ENCODE peak calls at places on chromosomes 13 and 19, in five cellular contexts. B is stomach, Q is transverse colon, J is sigmoid colon, A is K562. U is an unnamed sample. For H3K4me1, the result is how much of the 10 kb centered on the place peaks cover.

GRCh38 chr13:98310485-98311199 is 133.6 kb upstream of the RNF113B start:
- DNase-seq in B (no peak), Q (no peak), J (no peak), A (no peak), U (no peak)

GRCh38 chr13:20411638-20412342 is 113.9 kb downstream of the CRYL1 start:
- DNase-seq in B (no peak), Q (no peak), J (no peak), A (no peak), U (peak)

GRCh38 chr13:109755997-109756396 is 30.4 kb downstream of the IRS2 start:
- DNase-seq in B (no peak), Q (no peak), J (no peak), A (no peak), U (no peak)

GRCh38 chr13:98802548-98802947 is 50.1 kb upstream of the SLC15A1 start:
- DNase-seq in B (no peak), Q (no peak), J (no peak), A (no peak), U (no peak)

GRCh38 chr19:17855333-17856152 is 4.2 kb upstream of the RPL18A start:
- DNase-seq in B (peak), Q (peak), J (peak), A (peak), U (peak)

GRCh38 chr13:23558675-23559536 is 11.3 kb upstream of the TNFRSF19 start:
- DNase-seq in B (peak), Q (no peak), J (peak), A (no peak), U (no peak)

GRCh38 chr13:95056266-95056665 is 245.0 kb downstream of the ABCC4 start:
- DNase-seq in B (no peak), Q (no peak), J (no peak), A (no peak), U (no peak)

GRCh38 chr13:57633141-57633949 is 1.8 kb downstream of the PCDH17 start:
- DNase-seq in B (peak), Q (peak), J (peak), A (no peak), U (peak)

GRCh38 chr13:44364601-44365000 is 9.0 kb upstream of the SERP2 start:
- DNase-seq in B (no peak), Q (no peak), J (no peak), A (no peak), U (no peak)

GRCh38 chr13:33347866-33348265 is 62.3 kb upstream of the STARD13 start:
- DNase-seq in B (no peak), Q (no peak), J (no peak), A (no peak), U (no peak)

GRCh38 chr13:40409278-40409677 is 257.2 kb downstream of the FOXO1 start:
- DNase-seq in B (no peak), Q (no peak), J (no peak), A (no peak), U (no peak)

DNA sequence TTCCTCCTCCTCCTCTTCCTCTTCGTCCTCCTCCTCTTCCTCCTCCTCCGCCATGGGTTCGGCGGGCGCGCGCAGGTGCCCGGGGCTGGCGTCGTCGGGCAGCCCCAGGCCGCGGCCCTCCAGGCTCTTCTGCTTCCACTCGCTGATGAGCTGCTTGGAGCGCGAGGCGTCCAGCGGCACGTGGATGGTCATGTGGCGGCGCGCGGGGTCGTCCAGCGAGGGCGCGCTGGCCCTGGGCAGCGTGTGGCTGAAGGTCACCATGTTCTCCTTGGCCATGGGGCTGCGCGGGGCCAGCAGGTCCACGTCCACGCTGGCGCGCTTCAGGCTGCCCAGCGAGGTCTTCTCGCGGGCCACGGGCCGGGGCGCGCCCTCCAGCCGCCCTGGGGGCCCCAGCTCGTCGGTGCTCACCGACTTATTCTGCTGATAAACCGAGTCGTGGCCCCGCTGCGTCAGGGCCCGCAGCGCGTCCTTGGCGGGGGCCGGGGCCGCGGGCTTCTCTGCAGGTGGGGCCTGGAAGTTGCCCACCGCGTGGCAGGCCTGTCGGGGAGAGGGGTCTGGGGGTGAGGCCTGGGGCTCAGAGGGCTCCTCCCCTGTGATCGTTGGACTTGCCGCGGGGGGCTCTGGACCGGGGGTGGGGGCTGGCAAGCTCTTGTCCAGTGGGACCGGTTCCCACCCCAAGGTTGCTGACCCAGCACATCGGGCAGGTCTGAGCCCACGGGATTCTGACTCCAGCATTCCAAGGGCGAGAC is 8.2 kb downstream of the PLPPR3 start:
- DNase-seq in B (no peak), Q (no peak), J (no peak), A (no peak), U (no peak)
- H3K4me1 ChIP-seq in B (under half), Q (under half), J (under half), A (under half), U (under half)

GRCh38 chr13:92805766-92806165 is 420.8 kb upstream of the GPC6 start:
- DNase-seq in B (no peak), Q (no peak), J (no peak), A (no peak), U (no peak)

GRCh38 chr13:92802776-92803175 is 423.8 kb upstream of the GPC6 start:
- DNase-seq in B (no peak), Q (no peak), J (no peak), A (no peak), U (no peak)

GRCh38 chr13:92804926-92805325 is 421.7 kb upstream of the GPC6 start:
- DNase-seq in B (no peak), Q (no peak), J (no peak), A (no peak), U (no peak)

GRCh38 chr13:92806215-92806614 is 420.4 kb upstream of the GPC6 start:
- DNase-seq in B (no peak), Q (no peak), J (no peak), A (no peak), U (no peak)

DNA sequence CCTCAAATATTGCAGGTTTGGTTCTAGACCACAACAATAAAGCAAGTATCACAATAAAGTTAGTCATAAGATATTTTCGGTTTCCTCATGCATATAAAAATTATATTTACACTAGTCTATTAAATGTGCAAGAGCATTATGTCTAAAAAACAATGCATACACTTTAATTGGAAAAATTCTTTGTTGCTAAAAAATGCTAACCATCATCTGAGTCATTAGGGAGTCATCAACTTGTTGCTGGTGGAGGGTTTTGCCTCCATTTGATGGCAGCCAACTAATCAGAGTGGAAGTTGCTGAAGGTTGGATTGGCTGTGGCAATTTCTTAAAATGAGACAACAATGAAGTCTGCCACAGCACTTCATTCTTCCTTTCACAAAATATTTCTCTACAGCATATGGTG is 422.3 kb upstream of the GPC6 start:
- DNase-seq in B (no peak), Q (no peak), J (no peak), A (no peak), U (no peak)
- TF ChIP-seq EP300 in B (no peak), Q (no peak), J (no peak), A (no peak), U (no peak)

DNA sequence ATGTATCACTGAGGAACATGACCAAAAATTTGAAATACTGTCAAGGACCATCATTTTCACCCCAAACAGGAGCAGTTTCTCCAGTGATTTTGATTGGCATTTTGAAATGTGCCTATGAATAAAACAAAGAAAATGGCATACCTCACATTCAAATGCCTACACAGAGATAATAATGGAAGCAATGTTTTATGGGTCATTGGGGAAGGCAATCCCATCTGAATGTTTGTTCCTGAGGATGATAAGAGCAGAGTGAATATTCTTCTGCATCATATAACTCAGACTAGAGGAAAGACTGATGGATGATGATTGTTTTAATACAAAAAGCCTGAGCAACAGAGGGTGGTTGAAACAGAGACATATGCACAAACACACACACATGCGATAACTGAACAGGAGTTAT is 2749.9 kb downstream of the PCDH9 start:
- DNase-seq in B (no peak), Q (no peak), J (no peak), A (no peak), U (no peak)
- TF ChIP-seq POLR2AphosphoS5 in B (no peak), Q (no peak), J (no peak), A (no peak), U (no peak)

GRCh38 chr19:16374436-16374835 is 49.8 kb downstream of the KLF2 start:
- DNase-seq in B (no peak), Q (no peak), J (no peak), A (no peak), U (no peak)
- H3K4me1 ChIP-seq in B (half or more), Q (under half), J (under half), A (under half), U (under half)

U was measured in suprapubic skin.